ENCODE peak calls at places on chromosomes 7 and 10, in four cellular contexts. I is ACHN; K is CD4-positive, alpha-beta memory T cell; Z is GM12891. L is an unnamed sample.

GRCh38 chr7:131238260-131238940 is 89.3 kb upstream of the MKLN1 start:
- DNase-seq in K (no peak), Z (no peak), I (peak; percentile 80), L (peak; percentile 65)

GRCh38 chr7:152459724-152460251 is 24.0 kb upstream of the KMT2C start:
- DNase-seq in K (no peak), I (no peak), Z (no peak), L (no peak)

GRCh38 chr10:127524229-127524628 is 24.9 kb upstream of the NPS start:
- DNase-seq in I (peak; percentile 4), K (no peak), Z (no peak), L (no peak)

GRCh38 chr7:101754432-101755159 is 62.8 kb upstream of the CUX1 start:
- DNase-seq in K (no peak), Z (no peak), I (peak; percentile 54), L (no peak)

GRCh38 chr7:151135525-151135845 is 32.0 kb downstream of the GBX1 start:
- DNase-seq in Z (no peak), K (no peak), I (no peak), L (no peak)

GRCh38 chr7:69282941-69283340 is 315.3 kb upstream of the AUTS2 start:
- DNase-seq in Z (no peak), K (no peak), I (no peak), L (no peak)

GRCh38 chr7:37377231-37377630 is 71.4 kb downstream of the ELMO1 start:
- DNase-seq in Z (no peak), K (no peak), I (no peak), L (peak; percentile 56)

GRCh38 chr7:17056491-17057142 is 174.8 kb upstream of the AGR3 start:
- DNase-seq in I (no peak), Z (no peak), K (no peak), L (no peak)

GRCh38 chr10:101959349-101959916 is 96.5 kb downstream of the ARMH3 start:
- DNase-seq in K (no peak), Z (no peak), I (no peak), L (no peak)

GRCh38 chr7:124411796-124412195 is 353.8 kb downstream of the GPR37 start:
- DNase-seq in Z (no peak), I (no peak), K (no peak), L (no peak)

GRCh38 chr7:82081644-82082224 is 311.9 kb upstream of the HGF start:
- DNase-seq in K (no peak), Z (no peak), I (no peak), L (no peak)

GRCh38 chr10:50216894-50217293 is 34.4 kb downstream of the ASAH2 start:
- DNase-seq in I (no peak), K (no peak), Z (no peak), L (no peak)

GRCh38 chr10:42992957-42993390 is 83.9 kb upstream of the RET start:
- DNase-seq in Z (no peak), K (no peak), I (no peak), L (no peak)

GRCh38 chr10:130857631-130858295 is 453.8 kb downstream of the TCERG1L start:
- DNase-seq in K (no peak), Z (no peak), I (no peak), L (no peak)

GRCh38 chr10:87817291-87817872 is 644 bp downstream of the ATAD1 start:
- DNase-seq in I (peak; percentile 39), Z (no peak), K (no peak), L (no peak)

GRCh38 chr7:537911-538634 is 18.4 kb upstream of the PDGFA start:
- DNase-seq in K (no peak), I (peak; percentile 99), Z (no peak), L (no peak)

GRCh38 chr10:69335063-69335587 is 56.8 kb downstream of the HK1 start:
- DNase-seq in I (no peak), K (peak; percentile 26), Z (no peak), L (peak; percentile 34)

GRCh38 chr10:126908225-126908624 is 3.0 kb downstream of the DOCK1 start:
- DNase-seq in I (no peak), K (no peak), Z (no peak), L (no peak)

GRCh38 chr10:34717429-34717828 is 97.7 kb downstream of the PARD3 start:
- DNase-seq in Z (no peak), I (no peak), K (no peak), L (no peak)

GRCh38 chr7:23490357-23491131 is 20.3 kb upstream of the IGF2BP3 start:
- DNase-seq in Z (no peak), I (no peak), K (peak; percentile 67), L (peak; percentile 60)

GRCh38 chr10:13234172-13234571 is at the start of gene UCMA:
- DNase-seq in K (no peak), Z (no peak), I (no peak), L (no peak)